ENCODE peak calls at places on chromosomes 16 and 17, in four cellular contexts. One of them, this sample, is unnamed.
A peak's percentile ranks its signal among the peaks of the same experiment; 100 is the strongest.

GRCh38 chr17:75774988-75775668 is 9.5 kb upstream of the UNK start:
- DNase-seq in neural progenitor cell: no peak
- DNase-seq in GM23338: peak; percentile 62
- DNase-seq in right lobe of liver: no peak
- DNase-seq in this sample: peak; percentile 71

GRCh38 chr17:64598672-64599071 is 63.4 kb downstream of the SMURF2 start:
- DNase-seq in neural progenitor cell: no peak
- DNase-seq in GM23338: no peak
- DNase-seq in right lobe of liver: no peak
- DNase-seq in this sample: no peak

GRCh38 chr17:75707096-75707720 is 14.1 kb upstream of the ITGB4 start:
- DNase-seq in neural progenitor cell: no peak
- DNase-seq in GM23338: no peak
- DNase-seq in right lobe of liver: no peak
- DNase-seq in this sample: peak; percentile 87

GRCh38 chr17:45906237-45906636 is 11.9 kb downstream of the MAPT start:
- DNase-seq in neural progenitor cell: no peak
- DNase-seq in GM23338: no peak
- DNase-seq in right lobe of liver: no peak
- DNase-seq in this sample: no peak

GRCh38 chr16:72508196-72508595 is 336.2 kb upstream of the PMFBP1 start:
- DNase-seq in neural progenitor cell: no peak
- DNase-seq in GM23338: no peak
- DNase-seq in right lobe of liver: no peak
- DNase-seq in this sample: no peak

GRCh38 chr16:55933038-55933437 is 57.9 kb upstream of the CES5A start:
- DNase-seq in neural progenitor cell: no peak
- DNase-seq in GM23338: no peak
- DNase-seq in right lobe of liver: no peak
- DNase-seq in this sample: no peak

GRCh38 chr17:1928976-1929375 is 96.2 kb downstream of the RTN4RL1 start:
- DNase-seq in neural progenitor cell: peak; percentile 3
- DNase-seq in GM23338: no peak
- DNase-seq in right lobe of liver: no peak
- DNase-seq in this sample: no peak

GRCh38 chr17:39573447-39574298 is 34.0 kb downstream of the NEUROD2 start:
- DNase-seq in neural progenitor cell: peak; percentile 82
- DNase-seq in GM23338: peak; percentile 87
- DNase-seq in right lobe of liver: peak; percentile 72
- DNase-seq in this sample: peak; percentile 86

GRCh38 chr17:65925606-65926307 is 266.2 kb downstream of the CEP112 start:
- DNase-seq in neural progenitor cell: no peak
- DNase-seq in GM23338: no peak
- DNase-seq in right lobe of liver: no peak
- DNase-seq in this sample: no peak

GRCh38 chr17:69434164-69434579 is 19.7 kb downstream of the MAP2K6 start:
- DNase-seq in neural progenitor cell: no peak
- DNase-seq in GM23338: no peak
- DNase-seq in right lobe of liver: no peak
- DNase-seq in this sample: no peak

GRCh38 chr17:61806941-61807340 is 56.4 kb downstream of the BRIP1 start:
- DNase-seq in neural progenitor cell: no peak
- DNase-seq in GM23338: no peak
- DNase-seq in right lobe of liver: no peak
- DNase-seq in this sample: no peak

GRCh38 chr16:14362774-14363371 is 267.2 kb downstream of the PARN start:
- DNase-seq in neural progenitor cell: no peak
- DNase-seq in GM23338: no peak
- DNase-seq in right lobe of liver: no peak
- DNase-seq in this sample: no peak

GRCh38 chr17:10115536-10115932 is 82.9 kb downstream of the GAS7 start:
- DNase-seq in neural progenitor cell: no peak
- DNase-seq in GM23338: no peak
- DNase-seq in right lobe of liver: no peak
- DNase-seq in this sample: no peak

GRCh38 chr17:300881-301280 is 51.7 kb downstream of the RPH3AL start:
- DNase-seq in neural progenitor cell: no peak
- DNase-seq in GM23338: no peak
- DNase-seq in right lobe of liver: peak; percentile 14
- DNase-seq in this sample: peak; percentile 48

GRCh38 chr16:62068747-62069146 is 32.5 kb upstream of the CDH8 start:
- DNase-seq in neural progenitor cell: peak; percentile 24
- DNase-seq in GM23338: peak; percentile 65
- DNase-seq in right lobe of liver: no peak
- DNase-seq in this sample: no peak

GRCh38 chr16:78703951-78704350 is 604.5 kb downstream of the WWOX start:
- DNase-seq in neural progenitor cell: no peak
- DNase-seq in GM23338: no peak
- DNase-seq in right lobe of liver: no peak
- DNase-seq in this sample: no peak

GRCh38 chr16:4683255-4684029 is 9.9 kb upstream of the NUDT16L1 start:
- DNase-seq in neural progenitor cell: no peak
- DNase-seq in GM23338: no peak
- DNase-seq in right lobe of liver: peak; percentile 53
- DNase-seq in this sample: no peak

GRCh38 chr16:17416461-17417221 is 54.1 kb downstream of the XYLT1 start:
- DNase-seq in neural progenitor cell: no peak
- DNase-seq in GM23338: peak; percentile 78
- DNase-seq in right lobe of liver: no peak
- DNase-seq in this sample: peak; percentile 86

GRCh38 chr17:55588446-55588845 is 77.2 kb upstream of the SMIM36 start:
- DNase-seq in neural progenitor cell: no peak
- DNase-seq in GM23338: no peak
- DNase-seq in right lobe of liver: no peak
- DNase-seq in this sample: no peak

GRCh38 chr16:74730049-74730683 is 29.5 kb upstream of the MLKL start:
- DNase-seq in neural progenitor cell: no peak
- DNase-seq in GM23338: no peak
- DNase-seq in right lobe of liver: no peak
- DNase-seq in this sample: no peak

GRCh38 chr16:31265329-31266245 is 5.8 kb downstream of the ITGAM start:
- DNase-seq in neural progenitor cell: no peak
- DNase-seq in GM23338: peak; percentile 40
- DNase-seq in right lobe of liver: peak; percentile 55
- DNase-seq in this sample: peak; percentile 82

GRCh38 chr17:75808905-75809621 is 24.5 kb downstream of the UNK start:
- DNase-seq in neural progenitor cell: no peak
- DNase-seq in GM23338: no peak
- DNase-seq in right lobe of liver: no peak
- DNase-seq in this sample: peak; percentile 55

GRCh38 chr17:60073621-60074020 is 5.1 kb downstream of the HEATR6 start:
- DNase-seq in neural progenitor cell: no peak
- DNase-seq in GM23338: no peak
- DNase-seq in right lobe of liver: no peak
- DNase-seq in this sample: no peak

GRCh38 chr17:81018044-81018802 is 16.7 kb upstream of the BAIAP2 start:
- DNase-seq in neural progenitor cell: peak; percentile 82
- DNase-seq in GM23338: no peak
- DNase-seq in right lobe of liver: no peak
- DNase-seq in this sample: peak; percentile 79

GRCh38 chr17:82863941-82864720 is 24.3 kb upstream of the ZNF750 start:
- DNase-seq in neural progenitor cell: no peak
- DNase-seq in GM23338: no peak
- DNase-seq in right lobe of liver: peak; percentile 17
- DNase-seq in this sample: peak; percentile 89

GRCh38 chr16:14310519-14310991 is 239.4 kb downstream of the MRTFB start:
- DNase-seq in neural progenitor cell: peak; percentile 45
- DNase-seq in GM23338: peak; percentile 69
- DNase-seq in right lobe of liver: no peak
- DNase-seq in this sample: peak; percentile 73

GRCh38 chr16:20760346-20760745 is 3.5 kb upstream of the ACSM3 start:
- DNase-seq in neural progenitor cell: no peak
- DNase-seq in GM23338: no peak
- DNase-seq in right lobe of liver: no peak
- DNase-seq in this sample: no peak
- TF ChIP-seq CTCF in neural progenitor cell: no peak
- TF ChIP-seq CTCF in GM23338: no peak
- TF ChIP-seq CTCF in right lobe of liver: no peak
- TF ChIP-seq CTCF in this sample: no peak

GRCh38 chr17:56834380-56835258 is 668 bp downstream of the DGKE start:
- DNase-seq in neural progenitor cell: peak; percentile 78
- DNase-seq in GM23338: peak; percentile 65
- DNase-seq in right lobe of liver: peak; percentile 74
- DNase-seq in this sample: peak; percentile 94
- H3K4me3 ChIP-seq in neural progenitor cell: peak overlapping the region; percentile 72
- H3K4me3 ChIP-seq in GM23338: peak overlapping the region; percentile 84
- H3K4me3 ChIP-seq in right lobe of liver: peak overlapping the region; percentile 69
- H3K4me3 ChIP-seq in this sample: peak overlapping the region; percentile 62

DNA sequence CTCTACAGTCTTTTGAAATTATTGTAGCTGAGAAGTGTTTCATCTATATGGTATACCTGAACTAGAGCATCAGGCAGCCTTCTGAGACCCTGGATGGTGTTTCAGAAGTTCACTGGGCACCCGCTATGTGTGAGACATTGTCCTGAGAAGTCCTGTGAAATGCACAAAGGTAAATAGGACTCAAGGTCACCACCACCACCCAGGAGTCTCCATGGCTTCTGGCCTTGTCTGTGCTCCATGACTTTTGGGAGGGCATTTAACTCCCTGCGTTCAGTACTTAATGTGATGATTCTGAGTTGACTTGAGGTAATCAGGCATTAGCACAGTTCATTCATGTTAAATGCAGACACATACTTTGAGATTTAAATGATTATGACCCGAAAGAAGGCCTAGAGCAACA is 1.1 kb downstream of the MLYCD start:
- DNase-seq in neural progenitor cell: no peak
- DNase-seq in GM23338: no peak
- DNase-seq in right lobe of liver: no peak
- DNase-seq in this sample: no peak
- H3K27ac ChIP-seq in neural progenitor cell: no peak overlapping the region
- H3K27ac ChIP-seq in GM23338: no peak overlapping the region
- H3K27ac ChIP-seq in right lobe of liver: peak overlapping the region; percentile 81
- H3K27ac ChIP-seq in this sample: no peak overlapping the region

DNA sequence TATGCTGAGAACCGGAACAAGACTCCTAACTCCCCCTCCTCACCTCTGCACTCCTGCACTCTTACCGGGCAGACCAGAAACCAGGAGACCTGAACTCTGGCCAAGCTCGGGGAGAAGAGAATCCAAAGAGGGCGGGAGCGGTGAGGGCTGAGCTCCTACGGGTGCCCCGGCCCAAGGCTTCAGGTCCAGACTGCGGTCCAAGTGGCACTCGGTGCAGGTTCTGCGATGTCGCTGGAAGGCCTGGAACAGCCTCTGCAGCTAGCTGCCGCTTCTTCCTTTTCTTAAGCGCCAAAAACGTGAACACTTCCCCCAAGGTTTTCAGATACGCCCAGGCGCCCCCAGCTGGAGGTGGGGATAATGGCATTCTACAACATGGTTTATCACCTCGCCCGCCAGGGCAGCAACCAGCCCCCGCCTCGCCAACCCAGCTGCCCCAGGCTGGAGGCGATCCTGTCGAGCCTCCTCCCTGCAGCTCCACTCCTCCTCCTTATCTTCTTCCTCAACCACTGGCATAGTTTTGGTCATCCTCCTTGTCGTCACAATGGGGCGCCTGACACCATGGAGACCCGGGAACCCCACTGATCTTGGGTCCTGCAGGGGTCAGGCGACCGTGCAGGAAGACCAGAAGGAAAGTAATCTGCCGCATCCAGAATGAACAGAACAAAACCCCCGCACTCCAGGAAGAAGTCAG is 1735.9 kb downstream of the TP53TG3F start:
- DNase-seq in neural progenitor cell: no peak
- DNase-seq in GM23338: peak; percentile 0
- DNase-seq in right lobe of liver: no peak
- DNase-seq in this sample: no peak
- TF ChIP-seq CTCF in neural progenitor cell: no peak
- TF ChIP-seq CTCF in GM23338: no peak
- TF ChIP-seq CTCF in right lobe of liver: no peak
- TF ChIP-seq CTCF in this sample: no peak

GRCh38 chr17:43025290-43025657 is 243 bp downstream of the RND2 start:
- DNase-seq in neural progenitor cell: no peak
- DNase-seq in GM23338: peak; percentile 75
- DNase-seq in right lobe of liver: no peak
- DNase-seq in this sample: no peak

GRCh38 chr17:43027091-43028032 is 2.3 kb downstream of the RND2 start:
- DNase-seq in neural progenitor cell: no peak
- DNase-seq in GM23338: peak; percentile 74
- DNase-seq in right lobe of liver: no peak
- DNase-seq in this sample: no peak

GRCh38 chr17:43026610-43027009 is 1.6 kb downstream of the RND2 start:
- DNase-seq in neural progenitor cell: no peak
- DNase-seq in GM23338: no peak
- DNase-seq in right lobe of liver: no peak
- DNase-seq in this sample: no peak

GRCh38 chr17:43025766-43026537 is 921 bp downstream of the RND2 start:
- DNase-seq in neural progenitor cell: no peak
- DNase-seq in GM23338: no peak
- DNase-seq in right lobe of liver: no peak
- DNase-seq in this sample: no peak

GRCh38 chr17:43024407-43025289 is at the start of gene RND2:
- DNase-seq in neural progenitor cell: peak; percentile 97
- DNase-seq in GM23338: peak; percentile 98
- DNase-seq in right lobe of liver: peak; percentile 84
- DNase-seq in this sample: peak; percentile 91
- H3K4me3 ChIP-seq in neural progenitor cell: peak within 1 kb of the TSS; percentile 93
- H3K4me3 ChIP-seq in GM23338: peak within 1 kb of the TSS; percentile 98
- H3K4me3 ChIP-seq in right lobe of liver: peak within 1 kb of the TSS; percentile 34
- H3K4me3 ChIP-seq in this sample: peak within 1 kb of the TSS; percentile 49

DNA sequence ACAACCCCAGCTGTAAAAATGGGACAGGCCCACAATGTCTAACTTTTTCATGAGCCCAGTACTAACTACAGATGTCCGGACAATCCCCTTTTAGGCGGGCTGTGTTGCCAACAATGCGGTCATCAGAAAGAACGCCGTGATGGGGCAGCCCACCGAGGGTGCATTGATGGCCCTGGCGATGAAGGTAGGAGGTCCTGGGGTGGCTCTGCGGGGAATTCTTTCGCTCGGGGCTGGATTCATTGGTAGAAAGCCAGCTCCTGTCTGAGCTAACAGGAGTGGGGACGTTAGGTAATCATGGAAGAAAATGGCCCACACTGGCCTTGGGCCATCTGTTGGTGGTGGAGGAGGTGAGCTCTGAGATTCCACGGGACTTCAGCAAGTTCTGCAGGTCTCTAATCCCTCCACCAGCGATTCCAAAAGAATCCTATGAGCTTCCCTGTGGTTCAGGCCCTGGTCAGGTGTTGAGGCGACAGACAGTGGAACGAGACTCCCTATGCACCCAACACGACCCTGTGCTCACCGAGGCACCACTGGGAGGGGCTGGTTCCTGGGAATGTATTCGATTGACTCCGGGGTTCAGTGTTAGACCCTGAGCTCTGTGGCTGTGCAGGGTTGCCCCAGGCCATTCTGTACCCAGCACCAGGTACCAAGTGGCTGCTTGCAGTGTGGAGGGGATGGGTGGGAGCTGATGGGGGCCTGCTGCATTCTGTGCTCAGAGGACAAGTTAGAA is 61.9 kb downstream of the MEAK7 start:
- DNase-seq in neural progenitor cell: no peak
- DNase-seq in GM23338: no peak
- DNase-seq in right lobe of liver: no peak
- DNase-seq in this sample: peak; percentile 4
- H3K27ac ChIP-seq in neural progenitor cell: no peak overlapping the region
- H3K27ac ChIP-seq in GM23338: no peak overlapping the region
- H3K27ac ChIP-seq in right lobe of liver: no peak overlapping the region
- H3K27ac ChIP-seq in this sample: no peak overlapping the region

GRCh38 chr16:66515543-66516171 is 34.3 kb downstream of the TK2 start:
- DNase-seq in neural progenitor cell: no peak
- DNase-seq in GM23338: peak; percentile 67
- DNase-seq in right lobe of liver: no peak
- DNase-seq in this sample: no peak
- TF ChIP-seq CTCF in neural progenitor cell: peak; percentile 15
- TF ChIP-seq CTCF in GM23338: peak; percentile 55
- TF ChIP-seq CTCF in right lobe of liver: peak; percentile 66
- TF ChIP-seq CTCF in this sample: peak; percentile 68

GRCh38 chr16:22424161-22424937 is 49.9 kb upstream of the CDR2 start:
- DNase-seq in neural progenitor cell: no peak
- DNase-seq in GM23338: no peak
- DNase-seq in right lobe of liver: no peak
- DNase-seq in this sample: no peak
- H3K4me3 ChIP-seq in neural progenitor cell: no peak overlapping the region
- H3K4me3 ChIP-seq in GM23338: no peak overlapping the region
- H3K4me3 ChIP-seq in right lobe of liver: no peak overlapping the region
- H3K4me3 ChIP-seq in this sample: peak overlapping the region; percentile 12